ENCODE peak calls at places on chromosomes 13 and 19, in eight cellular contexts. C is suprapubic skin, X is Calu3, O is omental fat pad, J is left ventricle myocardium inferior, Q is dorsolateral prefrontal cortex, P is hepatocyte, L is endothelial cell. V is an unnamed sample.

GRCh38 chr13:52070929-52071523 is 46.5 kb downstream of the UTP14C start:
- DNase-seq in L (no peak), P (no peak), C (no peak), O (no peak), X (no peak), Q (no peak), J (no peak), V (no peak)

GRCh38 chr19:33348301-33349010 is 25.1 kb upstream of the CEBPG start:
- DNase-seq in Q (no peak), L (no peak), X (no peak), O (no peak), J (no peak), P (no peak), C (no peak), V (no peak)

GRCh38 chr13:98549006-98549727 is 27.7 kb downstream of the STK24 start:
- DNase-seq in O (no peak), P (no peak), L (no peak), X (no peak), C (no peak), Q (no peak), J (no peak), V (no peak)

GRCh38 chr19:41688098-41688497 is at the start of gene CEACAM7:
- DNase-seq in C (no peak), J (no peak), O (no peak), P (no peak), Q (no peak), L (no peak), X (no peak), V (no peak)

GRCh38 chr19:30682576-30683536 is 310.7 kb downstream of the ZNF536 start:
- DNase-seq in P (peak; percentile 87), X (peak; percentile 75), C (no peak), O (peak; percentile 74), Q (peak; percentile 66), J (peak; percentile 68), L (peak; percentile 83), V (peak; percentile 85)

GRCh38 chr19:4539697-4540581 is at the start of gene LRG1:
- DNase-seq in J (no peak), L (no peak), X (peak; percentile 83), Q (no peak), P (peak; percentile 73), O (peak; percentile 41), C (no peak), V (no peak)

GRCh38 chr13:37701306-37701705 is 102.7 kb upstream of the POSTN start:
- DNase-seq in C (no peak), Q (no peak), P (no peak), L (no peak), O (no peak), J (no peak), X (no peak), V (no peak)

GRCh38 chr19:1512671-1513491 is at the start of gene ADAMTSL5:
- DNase-seq in X (peak; percentile 71), L (no peak), C (no peak), Q (no peak), P (peak; percentile 89), J (peak; percentile 69), O (no peak), V (no peak)

GRCh38 chr13:100594731-100595130 is 6.1 kb upstream of the GGACT start:
- DNase-seq in C (no peak), O (no peak), X (peak; percentile 5), P (peak; percentile 30), J (no peak), L (peak; percentile 52), Q (no peak), V (no peak)

GRCh38 chr13:26425439-26426358 is 131.8 kb upstream of the WASF3 start:
- DNase-seq in Q (no peak), X (peak; percentile 2), P (peak; percentile 25), C (no peak), L (no peak), O (no peak), J (no peak), V (no peak)

GRCh38 chr13:96769874-96770273 is 224.4 kb downstream of the OXGR1 start:
- DNase-seq in L (no peak), P (no peak), O (no peak), Q (no peak), X (no peak), J (no peak), C (no peak), V (no peak)

GRCh38 chr13:31264146-31264545 is 64.4 kb downstream of the B3GLCT start:
- DNase-seq in J (no peak), L (no peak), P (no peak), Q (no peak), O (no peak), X (no peak), C (no peak), V (no peak)

GRCh38 chr13:113934576-113934975 is 39.3 kb downstream of the C13orf46 start:
- DNase-seq in L (no peak), X (no peak), Q (peak; percentile 4), P (no peak), O (no peak), J (no peak), C (peak; percentile 67), V (peak; percentile 3)

GRCh38 chr19:36054733-36055686 is at the start of gene WDR62:
- DNase-seq in C (peak; percentile 97), L (peak; percentile 94), P (peak; percentile 97), X (peak; percentile 98), O (peak; percentile 84), Q (peak; percentile 93), J (peak; percentile 94), V (peak; percentile 98)

GRCh38 chr19:57947088-57947418 is 453 bp downstream of the ZNF256 start:
- DNase-seq in C (no peak), O (no peak), X (no peak), J (no peak), L (no peak), P (no peak), Q (no peak), V (no peak)

GRCh38 chr13:74575729-74576125 is 441.5 kb upstream of the KLF12 start:
- DNase-seq in X (no peak), P (peak; percentile 69), Q (peak; percentile 74), J (peak; percentile 88), L (peak; percentile 88), C (peak; percentile 77), O (peak; percentile 23), V (peak; percentile 43)

GRCh38 chr13:42720116-42720857 is 61.1 kb upstream of the FAM216B start:
- DNase-seq in C (no peak), L (no peak), O (peak; percentile 39), X (peak; percentile 49), P (peak; percentile 86), J (no peak), Q (no peak), V (no peak)

GRCh38 chr19:34988119-34988518 is 12.0 kb upstream of the GRAMD1A start:
- DNase-seq in Q (no peak), O (no peak), P (no peak), X (no peak), C (no peak), J (no peak), L (no peak), V (no peak)

GRCh38 chr13:100382787-100383186 is 205.8 kb downstream of the GGACT start:
- DNase-seq in O (no peak), C (no peak), L (no peak), P (no peak), Q (no peak), X (no peak), J (no peak), V (no peak)

GRCh38 chr13:30829145-30829544 is 76.9 kb upstream of the MEDAG start:
- DNase-seq in X (peak; percentile 50), L (no peak), J (no peak), O (no peak), C (no peak), Q (no peak), P (peak; percentile 34), V (no peak)

GRCh38 chr19:7831452-7831851 is 1.4 kb downstream of the EVI5L start:
- DNase-seq in Q (no peak), L (peak; percentile 51), X (peak; percentile 64), P (peak; percentile 61), O (no peak), C (no peak), J (no peak), V (no peak)

GRCh38 chr13:102838273-102838672 is 7.6 kb upstream of the ERCC5 start:
- DNase-seq in O (no peak), J (no peak), C (no peak), X (no peak), Q (no peak), L (no peak), P (no peak), V (no peak)

GRCh38 chr13:102838982-102839381 is 6.8 kb upstream of the ERCC5 start:
- DNase-seq in C (no peak), L (no peak), J (no peak), P (no peak), Q (no peak), X (no peak), O (no peak), V (no peak)

GRCh38 chr13:102836471-102836870 is 9.4 kb upstream of the ERCC5 start:
- DNase-seq in X (no peak), P (no peak), C (no peak), O (no peak), L (no peak), J (no peak), Q (no peak), V (no peak)

GRCh38 chr13:102845289-102845629 is 573 bp upstream of the ERCC5 start:
- DNase-seq in P (no peak), Q (no peak), X (no peak), O (no peak), J (no peak), L (no peak), C (no peak), V (no peak)

DNA sequence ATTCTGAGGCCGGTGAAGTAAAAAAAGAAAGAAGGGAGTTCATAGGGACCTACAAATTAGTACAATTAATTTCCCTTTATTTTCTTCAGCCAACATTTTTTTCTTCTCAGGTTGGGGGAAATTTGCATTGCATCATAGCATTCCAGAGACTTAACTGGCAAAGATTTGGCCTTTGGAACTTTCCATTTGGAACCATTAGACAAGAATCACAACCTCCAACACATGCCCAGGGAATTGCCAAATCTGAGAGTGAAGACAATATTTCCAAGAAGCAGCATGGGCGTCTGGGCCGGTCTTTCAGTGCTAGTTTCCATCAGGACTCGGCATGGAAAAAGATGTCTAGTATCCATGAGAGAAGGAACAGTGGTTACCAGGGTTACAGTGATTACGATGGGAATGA is 6.4 kb upstream of the ERCC5 start:
- DNase-seq in C (no peak), X (no peak), J (no peak), L (no peak), P (no peak), O (no peak), Q (no peak), V (no peak)
- TF ChIP-seq CTCF in C (no peak), X (no peak), J (no peak), L (no peak), P (no peak), O (no peak), Q (no peak), V (no peak)

GRCh38 chr19:17441241-17442135 is 7.0 kb downstream of the TMEM221 start:
- DNase-seq in X (no peak), C (no peak), J (no peak), O (no peak), L (peak; percentile 40), P (no peak), Q (no peak), V (no peak)
- TF ChIP-seq CTCF in X (no peak), C (no peak), J (peak; percentile 51), O (no peak), L (no peak), P (peak; percentile 49), Q (peak; percentile 26), V (no peak)

GRCh38 chr19:55383789-55384575 is at the start of gene TMEM238:
- DNase-seq in J (peak; percentile 46), X (peak; percentile 83), P (peak; percentile 86), L (peak; percentile 54), C (no peak), Q (peak; percentile 62), O (no peak), V (no peak)
- TF ChIP-seq CTCF in J (peak; percentile 45), X (no peak), P (peak; percentile 11), L (no peak), C (no peak), Q (peak; percentile 33), O (no peak), V (no peak)

GRCh38 chr19:49486710-49487276 is 615 bp upstream of the RPL13A start:
- DNase-seq in Q (no peak), P (no peak), C (no peak), O (no peak), L (no peak), X (no peak), J (no peak), V (no peak)
- TF ChIP-seq CTCF in Q (no peak), P (no peak), C (no peak), O (no peak), L (no peak), X (no peak), J (peak; percentile 16), V (no peak)